ENCODE peak calls at places on chromosomes 16 and 17, in nine cellular contexts. F is Caco-2, Q is hepatocyte, X is choroid plexus epithelial cell, T is endothelial cell, U is mucosa of descending colon, Z is AG10803, O is stomach, P is adrenal gland. C is an unnamed sample.

GRCh38 chr17:27420211-27420950 is 35.9 kb upstream of the KSR1 start:
- DNase-seq in F (no peak), Q (no peak), X (no peak), T (no peak), U (no peak), Z (no peak), O (no peak), P (no peak), C (no peak)

GRCh38 chr16:73793286-73793685 is 503.3 kb upstream of the PSMD7 start:
- DNase-seq in F (no peak), Q (no peak), X (no peak), T (no peak), U (no peak), Z (no peak), O (no peak), P (no peak), C (no peak)

GRCh38 chr17:48954300-48954755 is 9.7 kb upstream of the SNF8 start:
- DNase-seq in F (peak; percentile 89), Q (peak; percentile 77), X (peak; percentile 86), T (peak; percentile 54), U (peak; percentile 70), Z (peak; percentile 64), O (no peak), P (no peak), C (no peak)

GRCh38 chr17:17897442-17897841 is 60.7 kb upstream of the SREBF1 start:
- DNase-seq in F (no peak), Q (no peak), X (no peak), T (no peak), U (no peak), Z (no peak), O (no peak), P (no peak), C (no peak)

GRCh38 chr16:56616608-56617211 is 8.3 kb downstream of the MT2A start:
- DNase-seq in F (no peak), Q (no peak), X (no peak), T (no peak), U (no peak), Z (no peak), O (no peak), P (no peak), C (no peak)

GRCh38 chr16:48003226-48003907 is 152.4 kb downstream of the ABCC12 start:
- DNase-seq in F (peak; percentile 36), Q (no peak), X (no peak), T (no peak), U (no peak), Z (peak; percentile 52), O (no peak), P (no peak), C (no peak)

GRCh38 chr17:49968380-49969133 is 433 bp upstream of the DLX4 start:
- DNase-seq in F (peak; percentile 98), Q (peak; percentile 91), X (peak; percentile 67), T (peak; percentile 68), U (peak; percentile 64), Z (peak; percentile 76), O (peak; percentile 52), P (peak; percentile 57), C (peak; percentile 56)

GRCh38 chr17:43316522-43317142 is 82.2 kb upstream of the ARL4D start:
- DNase-seq in F (no peak), Q (no peak), X (no peak), T (no peak), U (no peak), Z (no peak), O (no peak), P (no peak), C (no peak)

GRCh38 chr17:37813753-37814152 is 68.9 kb upstream of the HNF1B start:
- DNase-seq in F (no peak), Q (no peak), X (peak; percentile 68), T (no peak), U (no peak), Z (peak; percentile 95), O (no peak), P (no peak), C (no peak)

GRCh38 chr17:79505199-79505598 is 105.7 kb downstream of the RBFOX3 start:
- DNase-seq in F (no peak), Q (no peak), X (no peak), T (no peak), U (no peak), Z (no peak), O (no peak), P (no peak), C (no peak)

GRCh38 chr16:58022601-58023371 is 2.8 kb upstream of the MMP15 start:
- DNase-seq in F (no peak), Q (peak; percentile 77), X (peak; percentile 67), T (no peak), U (peak; percentile 79), Z (peak; percentile 78), O (peak; percentile 87), P (peak; percentile 91), C (no peak)

GRCh38 chr17:74089869-74090464 is 113.5 kb upstream of the RPL38 start:
- DNase-seq in F (peak; percentile 52), Q (peak; percentile 55), X (peak; percentile 66), T (peak; percentile 54), U (peak; percentile 77), Z (peak; percentile 64), O (peak; percentile 52), P (peak; percentile 55), C (peak; percentile 73)

GRCh38 chr17:77300016-77300686 is 159.4 kb downstream of the SEC14L1 start:
- DNase-seq in F (peak; percentile 88), Q (peak; percentile 51), X (no peak), T (no peak), U (peak; percentile 49), Z (no peak), O (no peak), P (no peak), C (no peak)

GRCh38 chr17:1592751-1593629 is 30.4 kb upstream of the PITPNA start:
- DNase-seq in F (peak; percentile 97), Q (peak; percentile 84), X (peak; percentile 17), T (no peak), U (peak; percentile 92), Z (no peak), O (no peak), P (no peak), C (no peak)

GRCh38 chr17:78679495-78680395 is 102.3 kb downstream of the CYTH1 start:
- DNase-seq in F (peak; percentile 7), Q (no peak), X (no peak), T (no peak), U (no peak), Z (no peak), O (no peak), P (no peak), C (no peak)

GRCh38 chr17:3335876-3336275 is 37.7 kb upstream of the OR3A1 start:
- DNase-seq in F (no peak), Q (no peak), X (no peak), T (no peak), U (peak; percentile 3), Z (no peak), O (no peak), P (no peak), C (no peak)
- TF ChIP-seq CTCF in F (peak; percentile 20), Q (no peak), X (no peak), T (no peak), U (no peak), Z (no peak), O (no peak), P (no peak), C (no peak)

GRCh38 chr16:72246423-72246822 is 74.5 kb upstream of the PMFBP1 start:
- DNase-seq in F (no peak), Q (no peak), X (no peak), T (no peak), U (no peak), Z (no peak), O (no peak), P (no peak), C (no peak)

GRCh38 chr16:72242757-72243156 is 70.8 kb upstream of the PMFBP1 start:
- DNase-seq in F (no peak), Q (no peak), X (no peak), T (no peak), U (no peak), Z (no peak), O (no peak), P (no peak), C (no peak)

GRCh38 chr16:72241930-72242329 is 70.0 kb upstream of the PMFBP1 start:
- DNase-seq in F (no peak), Q (peak; percentile 70), X (peak; percentile 79), T (peak; percentile 25), U (peak; percentile 60), Z (peak; percentile 54), O (no peak), P (peak; percentile 36), C (peak; percentile 28)

GRCh38 chr16:72247821-72248253 is 75.9 kb upstream of the PMFBP1 start:
- DNase-seq in F (no peak), Q (no peak), X (peak; percentile 47), T (no peak), U (no peak), Z (peak; percentile 74), O (no peak), P (peak; percentile 12), C (no peak)

DNA sequence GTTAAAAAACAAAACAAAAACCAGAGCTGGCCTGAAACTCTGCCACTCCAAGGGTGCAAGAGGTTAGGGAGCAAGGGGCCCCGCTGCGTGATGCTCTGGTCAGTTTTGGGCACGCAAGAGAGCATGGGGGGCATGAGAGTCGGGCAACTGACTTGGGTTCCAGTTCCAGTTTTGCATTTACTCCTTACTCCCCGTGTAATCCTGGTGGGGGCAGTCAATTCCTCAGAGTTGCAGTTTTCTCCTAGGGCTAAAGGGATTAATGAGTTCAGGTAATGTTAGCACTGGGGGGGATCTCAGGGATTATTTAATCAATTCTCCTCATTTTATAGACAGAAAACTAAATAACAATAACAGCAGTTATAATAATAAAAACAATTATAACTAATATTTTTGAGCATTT is 72.9 kb upstream of the PMFBP1 start:
- DNase-seq in F (no peak), Q (no peak), X (peak; percentile 17), T (no peak), U (no peak), Z (no peak), O (no peak), P (no peak), C (no peak)
- TF ChIP-seq CTCF in F (no peak), Q (no peak), X (peak; percentile 46), T (no peak), U (no peak), Z (no peak), O (no peak), P (no peak), C (no peak)

GRCh38 chr17:56260421-56260820 is 107.1 kb downstream of the ANKFN1 start:
- DNase-seq in F (no peak), Q (no peak), X (no peak), T (no peak), U (no peak), Z (peak; percentile 78), O (no peak), P (no peak), C (no peak)
- TF ChIP-seq CTCF in F (no peak), Q (no peak), X (no peak), T (no peak), U (no peak), Z (no peak), O (no peak), P (no peak), C (no peak)

DNA sequence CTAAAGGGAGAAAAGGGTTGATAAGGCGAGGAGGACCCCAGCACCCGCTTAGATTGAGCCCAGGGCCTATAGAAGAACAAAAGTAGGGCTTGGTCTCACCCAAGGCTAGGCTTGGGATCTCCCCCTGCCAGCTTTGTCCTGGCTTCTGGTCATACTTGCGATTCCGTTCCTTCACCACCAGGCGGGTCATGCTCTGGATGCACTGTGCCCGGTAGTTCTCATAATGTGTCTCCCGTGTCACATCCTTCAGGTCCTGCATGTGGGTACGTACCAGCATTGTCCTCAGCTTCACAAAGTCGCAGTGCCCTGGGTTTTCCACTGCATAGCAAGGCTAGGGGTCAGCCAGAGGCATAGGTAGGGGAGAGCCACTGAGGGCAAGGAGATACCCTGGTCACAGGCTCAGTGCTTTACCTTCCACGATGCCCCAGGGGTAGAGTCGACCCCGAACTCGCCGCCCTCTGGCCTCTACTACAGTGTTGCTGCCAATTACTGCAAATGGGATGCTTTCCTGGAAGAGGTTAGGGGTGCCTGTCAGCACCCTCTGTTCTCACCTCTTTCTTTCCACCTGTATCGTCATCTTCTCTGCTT is 6.5 kb upstream of the MTMR4 start:
- DNase-seq in F (no peak), Q (peak; percentile 51), X (peak; percentile 27), T (peak; percentile 53), U (no peak), Z (peak; percentile 22), O (no peak), P (no peak), C (peak; percentile 51)
- TF ChIP-seq CTCF in F (peak; percentile 48), Q (peak; percentile 36), X (peak; percentile 62), T (peak; percentile 78), U (no peak), Z (peak; percentile 56), O (no peak), P (peak; percentile 19), C (peak; percentile 56)